ENCODE peak calls at places on chromosomes 2 and 18, in six cellular contexts. A is activated gamma-delta T cell treated with anti-CD3 and anti-CD28 coated beads, Interleukin-2, amount 50 U/mL, for 16 hours; J is hepatic stellate cell; B is stimulated activated CD8-positive, alpha-beta memory T cell treated with anti-CD3 and anti-CD28 coated beads, Interleukin-7, amount 100 ng/mL, for 1 hour; O is AG04450; N is colonic mucosa. F is an unnamed sample.

GRCh38 chr2:230762317-230762896 is 49.8 kb downstream of the CAB39 start:
- DNase-seq in A (no peak), J (peak), B (peak), O (no peak), N (no peak), F (peak)

GRCh38 chr18:58829263-58829662 is 35.4 kb upstream of the ZNF532 start:
- DNase-seq in A (no peak), J (no peak), B (no peak), O (no peak), N (no peak), F (no peak)

GRCh38 chr2:102291221-102292075 is 19.9 kb upstream of the IL1RL1 start:
- DNase-seq in A (no peak), J (no peak), B (no peak), O (no peak), N (no peak), F (no peak)

GRCh38 chr2:229805559-229805958 is 91.2 kb upstream of the DNER start:
- DNase-seq in A (no peak), J (no peak), B (no peak), O (no peak), N (no peak), F (no peak)

GRCh38 chr2:31812051-31812798 is 198.6 kb downstream of the MEMO1 start:
- DNase-seq in A (peak), J (peak), B (no peak), O (no peak), N (no peak), F (peak)

GRCh38 chr18:54983041-54983686 is 23.9 kb upstream of the CCDC68 start:
- DNase-seq in A (no peak), J (peak), B (no peak), O (peak), N (no peak), F (peak)

GRCh38 chr2:23545391-23545790 is 160.4 kb downstream of the KLHL29 start:
- DNase-seq in A (no peak), J (peak), B (no peak), O (no peak), N (no peak), F (peak)

GRCh38 chr2:30666307-30666874 is 140.9 kb downstream of the CAPN13 start:
- DNase-seq in A (no peak), J (peak), B (no peak), O (peak), N (peak), F (peak)

GRCh38 chr2:27400348-27401135 is 8.8 kb downstream of the PPM1G start:
- DNase-seq in A (no peak), J (no peak), B (no peak), O (no peak), N (no peak), F (peak)

GRCh38 chr18:58253871-58254270 is 209.8 kb downstream of the NEDD4L start:
- DNase-seq in A (no peak), J (no peak), B (no peak), O (no peak), N (no peak), F (no peak)

F was measured in LHCN-M2.